ENCODE peak calls at places on chromosomes 16 and 17, in eight cellular contexts. A is HT-29, B is adrenal gland, V is dorsolateral prefrontal cortex, X is retinal pigment epithelial cell, C is heart left ventricle, D is Right ventricle myocardium superior, U is ascending aorta. Z is an unnamed sample.

GRCh38 chr16:3274490-3274889 is 8.8 kb upstream of the ZNF263 start:
- DNase-seq in A (peak), B (peak), V (no peak), X (no peak), C (no peak), D (no peak), U (no peak), Z (no peak)

GRCh38 chr17:74566132-74566753 is 1.1 kb downstream of the CD300H start:
- DNase-seq in A (peak), B (peak), V (no peak), X (no peak), C (no peak), D (peak), U (no peak), Z (peak)

GRCh38 chr16:4038448-4038847 is 77.8 kb downstream of the ADCY9 start:
- DNase-seq in A (no peak), B (no peak), V (no peak), X (no peak), C (no peak), D (no peak), U (no peak), Z (no peak)

GRCh38 chr17:64063088-64063487 is 42.7 kb upstream of the ICAM2 start:
- DNase-seq in A (no peak), B (no peak), V (no peak), X (no peak), C (no peak), D (no peak), U (no peak), Z (no peak)

GRCh38 chr16:27894441-27894840 is 169.1 kb downstream of the GSG1L start:
- DNase-seq in A (no peak), B (no peak), V (no peak), X (no peak), C (no peak), D (no peak), U (no peak), Z (no peak)

GRCh38 chr17:44919885-44920564 is 4.7 kb upstream of the GFAP start:
- DNase-seq in A (peak), B (peak), V (peak), X (no peak), C (peak), D (peak), U (peak), Z (peak)

GRCh38 chr17:8153550-8153956 is 1.3 kb upstream of the PER1 start:
- DNase-seq in A (peak), B (peak), V (peak), X (peak), C (peak), D (peak), U (peak), Z (peak)

GRCh38 chr16:81866820-81867440 is 87.8 kb downstream of the PLCG2 start:
- DNase-seq in A (peak), B (peak), V (no peak), X (no peak), C (peak), D (peak), U (no peak), Z (peak)

GRCh38 chr16:87382023-87382785 is 1.4 kb downstream of the FBXO31 start:
- DNase-seq in A (no peak), B (no peak), V (no peak), X (no peak), C (no peak), D (no peak), U (no peak), Z (no peak)

GRCh38 chr16:3027983-3028715 is 4.3 kb downstream of the THOC6 start:
- DNase-seq in A (peak), B (peak), V (peak), X (peak), C (peak), D (peak), U (peak), Z (peak)

GRCh38 chr16:58366247-58367031 is 25.8 kb upstream of the GINS3 start:
- DNase-seq in A (no peak), B (no peak), V (no peak), X (peak), C (no peak), D (no peak), U (no peak), Z (no peak)

Z was measured in body of pancreas.